ENCODE peak calls at places on chromosomes 4 and X, in four cellular contexts. One of them, this sample, is unnamed.

GRCh38 chr4:158020734-158021346 is 152.0 kb downstream of the GASK1B start:
- DNase-seq in non-pigmented ciliary epithelial cell: peak; percentile 88
- DNase-seq in D341Med: no peak
- DNase-seq in cardiac fibroblast: peak; percentile 95
- DNase-seq in this sample: peak; percentile 89

GRCh38 chr4:140743194-140743931 is 12.8 kb downstream of the TBC1D9 start:
- DNase-seq in non-pigmented ciliary epithelial cell: no peak
- DNase-seq in D341Med: no peak
- DNase-seq in cardiac fibroblast: peak; percentile 71
- DNase-seq in this sample: peak; percentile 52

GRCh38 chr4:22874334-22874912 is 181.7 kb downstream of the GBA3 start:
- DNase-seq in non-pigmented ciliary epithelial cell: no peak
- DNase-seq in D341Med: no peak
- DNase-seq in cardiac fibroblast: no peak
- DNase-seq in this sample: no peak

GRCh38 chrX:14700982-14701381 is 171.6 kb downstream of the GLRA2 start:
- DNase-seq in D341Med: no peak
- DNase-seq in non-pigmented ciliary epithelial cell: no peak
- DNase-seq in cardiac fibroblast: no peak
- DNase-seq in this sample: no peak

GRCh38 chr4:31020363-31020762 is 300.2 kb downstream of the PCDH7 start:
- DNase-seq in non-pigmented ciliary epithelial cell: no peak
- DNase-seq in D341Med: no peak
- DNase-seq in cardiac fibroblast: no peak
- DNase-seq in this sample: no peak

GRCh38 chr4:190016369-190017289 is 10.4 kb downstream of the FRG2 start:
- DNase-seq in D341Med: no peak
- DNase-seq in cardiac fibroblast: no peak
- DNase-seq in non-pigmented ciliary epithelial cell: no peak
- DNase-seq in this sample: no peak

GRCh38 chrX:47191806-47192401 is 1.7 kb upstream of the UBA1 start:
- DNase-seq in D341Med: no peak
- DNase-seq in non-pigmented ciliary epithelial cell: no peak
- DNase-seq in cardiac fibroblast: no peak
- DNase-seq in this sample: no peak

GRCh38 chr4:115315182-115315581 is 201.8 kb upstream of the NDST4 start:
- DNase-seq in cardiac fibroblast: no peak
- DNase-seq in non-pigmented ciliary epithelial cell: no peak
- DNase-seq in D341Med: no peak
- DNase-seq in this sample: no peak

GRCh38 chr4:75895744-75896314 is 6.4 kb downstream of the PPEF2 start:
- DNase-seq in non-pigmented ciliary epithelial cell: no peak
- DNase-seq in D341Med: peak; percentile 51
- DNase-seq in cardiac fibroblast: peak; percentile 56
- DNase-seq in this sample: peak; percentile 47

GRCh38 chr4:16140520-16141249 is 56.9 kb upstream of the PROM1 start:
- DNase-seq in D341Med: no peak
- DNase-seq in cardiac fibroblast: peak; percentile 95
- DNase-seq in non-pigmented ciliary epithelial cell: peak; percentile 88
- DNase-seq in this sample: peak; percentile 97

GRCh38 chr4:8395504-8395903 is 45.0 kb downstream of the ACOX3 start:
- DNase-seq in non-pigmented ciliary epithelial cell: no peak
- DNase-seq in cardiac fibroblast: no peak
- DNase-seq in D341Med: no peak
- DNase-seq in this sample: no peak

GRCh38 chr4:118352843-118353373 is at the start of gene PRSS12:
- DNase-seq in D341Med: peak; percentile 95
- DNase-seq in non-pigmented ciliary epithelial cell: no peak
- DNase-seq in cardiac fibroblast: peak; percentile 70
- DNase-seq in this sample: peak; percentile 65

GRCh38 chr4:122832732-122833131 is 6.1 kb downstream of the FGF2 start:
- DNase-seq in cardiac fibroblast: no peak
- DNase-seq in D341Med: no peak
- DNase-seq in non-pigmented ciliary epithelial cell: no peak
- DNase-seq in this sample: peak; percentile 34

GRCh38 chr4:158371158-158371557 is 150.5 kb upstream of the RXFP1 start:
- DNase-seq in D341Med: no peak
- DNase-seq in cardiac fibroblast: peak; percentile 82
- DNase-seq in non-pigmented ciliary epithelial cell: peak; percentile 5
- DNase-seq in this sample: peak; percentile 60

GRCh38 chr4:179307297-179308136 is 1865.3 kb upstream of the AGA start:
- DNase-seq in cardiac fibroblast: peak; percentile 50
- DNase-seq in D341Med: peak; percentile 48
- DNase-seq in non-pigmented ciliary epithelial cell: no peak
- DNase-seq in this sample: peak; percentile 26

GRCh38 chrX:126064901-126065541 is 101.1 kb downstream of the DCAF12L2 start:
- DNase-seq in non-pigmented ciliary epithelial cell: no peak
- DNase-seq in cardiac fibroblast: no peak
- DNase-seq in D341Med: no peak
- DNase-seq in this sample: no peak

GRCh38 chrX:16923157-16923556 is 23.3 kb upstream of the REPS2 start:
- DNase-seq in non-pigmented ciliary epithelial cell: no peak
- DNase-seq in D341Med: no peak
- DNase-seq in cardiac fibroblast: no peak
- DNase-seq in this sample: no peak